ENCODE peak calls at places on chromosomes 4 and X, in eight cellular contexts. T is IMR-90, V is cardiac muscle cell, Q is suprapubic skin, F is GM23248, A is Peyer's patch, Z is aorta, W is pancreas. J is an unnamed sample. For H3K4me1, the result is how much of the 10 kb centered on the place peaks cover.

GRCh38 chr4:142690764-142691163 is 155.3 kb downstream of the INPP4B start:
- DNase-seq in Z (no peak), Q (no peak), F (no peak), V (no peak), T (no peak), A (no peak), W (no peak), J (no peak)

GRCh38 chrX:32421266-32421665 is 790.1 kb downstream of the DMD start:
- DNase-seq in V (no peak), Z (no peak), T (peak), Q (no peak), W (no peak), A (no peak), F (no peak), J (no peak)

GRCh38 chrX:75278991-75279390 is 5.1 kb downstream of the UPRT start:
- DNase-seq in A (no peak), F (no peak), W (no peak), V (no peak), Z (no peak), T (no peak), Q (no peak), J (no peak)

GRCh38 chrX:120463241-120463640 is 5.9 kb downstream of the LAMP2 start:
- DNase-seq in V (peak), F (peak), A (no peak), W (no peak), Q (no peak), Z (no peak), T (peak), J (no peak)

GRCh38 chr4:106201373-106201772 is 114.6 kb downstream of the TBCK start:
- DNase-seq in T (peak), W (no peak), Q (no peak), A (no peak), F (peak), Z (no peak), V (peak), J (no peak)

GRCh38 chr4:780730-781492 is 45.0 kb downstream of the CPLX1 start:
- DNase-seq in V (no peak), A (no peak), F (peak), W (peak), T (peak), Z (peak), Q (no peak), J (no peak)

GRCh38 chr4:1986578-1987210 is 22.1 kb downstream of the NELFA start:
- DNase-seq in V (no peak), Z (no peak), W (no peak), F (no peak), Q (peak), T (no peak), A (no peak), J (no peak)

GRCh38 chrX:54920610-54921426 is at the start of gene TRO:
- DNase-seq in V (peak), A (no peak), Z (no peak), W (no peak), F (peak), Q (no peak), T (peak), J (no peak)

GRCh38 chr4:29151584-29151983 is 1568.6 kb upstream of the PCDH7 start:
- DNase-seq in W (no peak), A (no peak), Z (no peak), Q (no peak), F (peak), T (peak), V (no peak), J (no peak)

GRCh38 chrX:120604359-120604782 is 470 bp downstream of the MCTS1 start:
- DNase-seq in A (no peak), F (peak), Q (no peak), W (no peak), T (peak), Z (no peak), V (peak), J (peak)

GRCh38 chr4:39442910-39443480 is 15.7 kb downstream of the RPL9 start:
- DNase-seq in T (no peak), V (no peak), Q (no peak), F (no peak), W (no peak), Z (no peak), A (no peak), J (no peak)

GRCh38 chr4:75736862-75737261 is 12.5 kb downstream of the USO1 start:
- DNase-seq in W (no peak), Z (no peak), T (peak), F (peak), A (no peak), Q (no peak), V (no peak), J (no peak)

GRCh38 chr4:146275370-146275769 is 61.0 kb downstream of the REELD1 start:
- DNase-seq in F (no peak), W (no peak), Z (no peak), V (no peak), A (peak), T (no peak), Q (no peak), J (no peak)

GRCh38 chr4:102174800-102175199 is 170.5 kb downstream of the SLC39A8 start:
- DNase-seq in T (peak), F (peak), Q (no peak), A (no peak), Z (no peak), V (no peak), W (no peak), J (no peak)

GRCh38 chr4:8744083-8744805 is 127.4 kb downstream of the HMX1 start:
- DNase-seq in A (no peak), V (no peak), F (no peak), Q (peak), W (peak), Z (peak), T (no peak), J (no peak)

GRCh38 chr4:186137193-186137792 is 32.8 kb downstream of the FAM149A start:
- DNase-seq in Z (no peak), A (no peak), F (peak), W (no peak), V (peak), T (peak), Q (no peak), J (no peak)

GRCh38 chrX:70262952-70263567 is 3.1 kb upstream of the P2RY4 start:
- DNase-seq in W (no peak), F (peak), V (peak), Q (no peak), T (peak), Z (peak), A (peak), J (no peak)

GRCh38 chr4:177008071-177008835 is 215.5 kb upstream of the VEGFC start:
- DNase-seq in T (peak), W (no peak), F (peak), A (no peak), V (no peak), Q (no peak), Z (no peak), J (no peak)

GRCh38 chrX:43557792-43558191 is 98.3 kb upstream of the MAOA start:
- DNase-seq in A (no peak), T (peak), W (peak), V (peak), F (peak), Z (no peak), Q (no peak), J (peak)

GRCh38 chr4:19936471-19936870 is 315.2 kb upstream of the SLIT2 start:
- DNase-seq in W (no peak), F (peak), Z (no peak), Q (no peak), A (no peak), V (no peak), T (peak), J (no peak)

GRCh38 chrX:99761731-99762130 is 648.3 kb downstream of the PCDH19 start:
- DNase-seq in Z (no peak), Q (no peak), A (no peak), F (no peak), T (no peak), W (no peak), V (no peak), J (no peak)

GRCh38 chrX:3159995-3160715 is 118.9 kb downstream of the ARSF start:
- DNase-seq in Z (no peak), A (no peak), V (no peak), W (no peak), Q (no peak), T (no peak), F (no peak), J (no peak)

GRCh38 chrX:76971393-76972376 is 475.5 kb upstream of the FGF16 start:
- DNase-seq in W (no peak), A (no peak), F (no peak), Z (no peak), V (no peak), Q (no peak), T (no peak), J (no peak)

GRCh38 chr4:39446842-39447573 is 11.7 kb downstream of the RPL9 start:
- DNase-seq in W (peak), Z (peak), V (peak), F (peak), T (peak), A (peak), Q (peak), J (peak)

GRCh38 chr4:10524196-10524833 is 67.1 kb upstream of the ZNF518B start:
- DNase-seq in T (no peak), Q (no peak), V (no peak), W (no peak), A (no peak), Z (no peak), F (no peak), J (no peak)

GRCh38 chr4:89111833-89112563 is 665 bp downstream of the TIGD2 start:
- DNase-seq in W (no peak), Q (no peak), T (peak), F (peak), V (peak), Z (no peak), A (no peak), J (no peak)

GRCh38 chr4:185966997-185967775 is 101.8 kb upstream of the TLR3 start:
- DNase-seq in W (no peak), Q (no peak), T (no peak), A (no peak), Z (no peak), V (no peak), F (peak), J (no peak)

GRCh38 chr4:663438-664428 is 10.3 kb downstream of the ATP5ME start:
- DNase-seq in W (peak), V (peak), Z (peak), A (no peak), Q (no peak), F (no peak), T (no peak), J (peak)

GRCh38 chr4:57156242-57156990 is 46.2 kb upstream of the IGFBP7 start:
- DNase-seq in V (no peak), F (peak), Z (no peak), T (peak), W (no peak), Q (no peak), A (no peak), J (no peak)

GRCh38 chr4:138235419-138235952 is 6.7 kb downstream of the SLC7A11 start:
- DNase-seq in F (peak), A (no peak), T (peak), Z (no peak), Q (no peak), V (no peak), W (no peak), J (no peak)

GRCh38 chrX:49761481-49761880 is 65.7 kb upstream of the PAGE1 start:
- DNase-seq in T (peak), F (peak), W (no peak), A (no peak), Q (no peak), V (peak), Z (no peak), J (no peak)

DNA sequence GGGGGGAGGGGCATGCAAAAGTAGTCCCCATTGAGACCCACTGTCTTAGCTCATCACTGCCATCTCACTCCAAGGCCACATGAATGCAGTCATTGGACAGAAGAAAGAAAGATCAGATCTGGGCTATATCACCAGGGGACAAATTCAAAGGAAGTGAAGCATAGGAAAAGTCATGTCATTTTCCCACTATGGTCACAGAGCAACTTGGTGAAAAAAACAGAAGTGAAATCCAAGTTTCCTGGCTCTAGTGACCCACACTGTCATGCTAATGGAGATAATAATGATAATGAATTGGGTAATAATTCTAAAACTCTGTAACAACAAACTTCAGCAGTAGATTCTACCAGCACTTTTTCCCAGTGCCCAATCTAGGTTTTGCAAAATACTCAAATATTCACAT is 9.9 kb downstream of the LHFPL1 start:
- DNase-seq in T (no peak), Q (no peak), A (no peak), V (no peak), Z (no peak), F (no peak), W (no peak), J (no peak)
- H3K4me3 ChIP-seq in T (no peak), Q (no peak), A (no peak), V (no peak), Z (no peak), F (no peak), W (no peak), J (no peak)

GRCh38 chrX:150508018-150508417 is 60.4 kb upstream of the MTM1 start:
- DNase-seq in T (no peak), A (no peak), F (peak), V (no peak), Q (no peak), W (no peak), Z (no peak), J (no peak)
- H3K4me1 ChIP-seq in T (under half), A (under half), F (under half), V (under half), Q (under half), W (under half), Z (under half), J (under half)

DNA sequence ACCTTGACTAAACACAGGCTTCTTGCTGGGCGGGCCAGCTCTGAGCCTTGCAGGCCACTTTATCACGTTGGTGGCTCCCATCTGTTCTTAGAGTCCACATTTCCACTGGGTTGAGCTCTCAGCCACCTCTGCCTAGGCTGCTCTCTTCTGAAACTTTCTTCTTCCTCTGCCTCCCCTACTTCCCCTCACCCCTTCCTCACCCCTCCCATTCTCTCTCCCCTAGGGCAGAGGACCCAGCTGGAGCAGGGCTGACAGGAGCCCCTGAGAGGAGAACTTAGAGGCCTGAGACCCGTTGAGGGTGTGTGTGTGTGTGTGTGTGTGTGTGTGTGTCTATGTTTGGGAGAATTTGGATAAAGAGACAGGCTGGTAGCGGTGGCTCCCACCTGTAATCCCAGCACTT is 19.9 kb upstream of the TMSB4X start:
- DNase-seq in A (no peak), T (no peak), V (no peak), Z (no peak), Q (no peak), F (no peak), W (no peak), J (no peak)
- H3K4me3 ChIP-seq in A (peak), T (no peak), V (no peak), Z (no peak), Q (no peak), F (no peak), W (no peak), J (peak)

GRCh38 chr4:180757927-180758326 is 1485.3 kb upstream of the TENM3 start:
- DNase-seq in V (no peak), F (no peak), Q (no peak), T (no peak), W (no peak), Z (no peak), A (no peak), J (no peak)
- H3K4me1 ChIP-seq in V (under half), F (under half), Q (under half), T (under half), W (under half), Z (under half), A (under half), J (under half)

GRCh38 chr4:76943129-76943620 is 6.4 kb upstream of the SEPTIN11 start:
- DNase-seq in V (no peak), F (peak), T (peak), Z (no peak), A (no peak), Q (no peak), W (no peak), J (no peak)
- H3K4me3 ChIP-seq in V (no peak), F (no peak), T (no peak), Z (no peak), A (no peak), Q (no peak), W (no peak), J (no peak)

DNA sequence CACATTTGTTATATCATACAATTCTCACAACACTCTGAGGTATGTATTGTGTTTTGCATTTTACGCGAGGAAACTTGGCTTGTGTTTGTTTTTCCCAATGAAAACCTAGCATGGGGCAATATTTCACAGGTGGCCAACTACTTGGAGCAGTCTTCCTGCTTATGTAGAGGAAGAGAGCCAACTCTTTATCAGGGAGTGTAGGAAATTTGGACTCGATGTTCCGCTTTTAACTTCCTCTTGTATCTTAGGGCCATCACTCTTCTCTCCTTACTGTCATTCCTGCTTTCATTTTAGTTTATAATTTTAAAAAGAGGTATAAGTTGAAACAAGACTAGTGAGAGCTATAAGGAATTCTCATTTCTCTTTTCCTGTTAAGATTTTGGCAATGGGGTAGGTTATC is 107.7 kb upstream of the RPS6KA3 start:
- DNase-seq in F (no peak), T (no peak), W (no peak), Q (no peak), Z (no peak), A (no peak), V (no peak), J (no peak)
- H3K4me1 ChIP-seq in F (under half), T (under half), W (under half), Q (under half), Z (under half), A (under half), V (under half), J (under half)

GRCh38 chr4:157010630-157011029 is 39.0 kb upstream of the PDGFC start:
- DNase-seq in Q (no peak), V (no peak), F (no peak), W (no peak), T (no peak), A (no peak), Z (no peak), J (no peak)

GRCh38 chr4:157005831-157006230 is 34.2 kb upstream of the PDGFC start:
- DNase-seq in Q (no peak), Z (no peak), A (no peak), W (no peak), V (no peak), T (no peak), F (no peak), J (no peak)

GRCh38 chr4:157004279-157005161 is 32.9 kb upstream of the PDGFC start:
- DNase-seq in Z (no peak), A (no peak), F (no peak), Q (no peak), T (no peak), W (no peak), V (no peak), J (no peak)

GRCh38 chr4:157005193-157005592 is 33.6 kb upstream of the PDGFC start:
- DNase-seq in T (no peak), Z (no peak), F (no peak), W (no peak), A (no peak), V (no peak), Q (no peak), J (no peak)
- H3K4me3 ChIP-seq in T (no peak), Z (no peak), F (no peak), W (no peak), A (no peak), V (no peak), Q (peak), J (no peak)

GRCh38 chr4:153532227-153532626 is 66.1 kb downstream of the TMEM131L start:
- DNase-seq in F (no peak), W (no peak), T (no peak), Q (no peak), V (no peak), A (no peak), Z (no peak), J (no peak)
- H3K4me1 ChIP-seq in F (under half), W (under half), T (under half), Q (under half), V (under half), A (under half), Z (under half), J (half or more)